ENCODE peak calls at places on chromosomes 11 and 22, in ten cellular contexts. One of them, this sample, is unnamed.

GRCh38 chr11:28521075-28521474 is 412.9 kb downstream of the METTL15 start:
- DNase-seq in Right ventricle myocardium inferior: no peak
- DNase-seq in GM04503: no peak
- DNase-seq in SW 1271: no peak
- DNase-seq in PC-3: no peak
- DNase-seq in hypothalamus: no peak
- DNase-seq in HEK293T: no peak
- DNase-seq in CD4-positive, CD25-positive, alpha-beta regulatory T cell: no peak
- DNase-seq in stimulated activated CD8-positive, alpha-beta memory T cell treated with anti-CD3 and anti-CD28 coated beads, Interleukin-7, amount 100 ng/mL, for 24 hours: no peak
- DNase-seq in A549: no peak
- DNase-seq in this sample: no peak

GRCh38 chr11:46492540-46492939 is 101.0 kb upstream of the CHRM4 start:
- DNase-seq in CD4-positive, CD25-positive, alpha-beta regulatory T cell: no peak
- DNase-seq in HEK293T: no peak
- DNase-seq in PC-3: no peak
- DNase-seq in hypothalamus: no peak
- DNase-seq in SW 1271: no peak
- DNase-seq in Right ventricle myocardium inferior: no peak
- DNase-seq in A549: no peak
- DNase-seq in stimulated activated CD8-positive, alpha-beta memory T cell treated with anti-CD3 and anti-CD28 coated beads, Interleukin-7, amount 100 ng/mL, for 24 hours: no peak
- DNase-seq in GM04503: peak
- DNase-seq in this sample: no peak

GRCh38 chr11:109853156-109853776 is 239.9 kb upstream of the ZC3H12C start:
- DNase-seq in PC-3: peak
- DNase-seq in GM04503: no peak
- DNase-seq in SW 1271: peak
- DNase-seq in CD4-positive, CD25-positive, alpha-beta regulatory T cell: no peak
- DNase-seq in hypothalamus: no peak
- DNase-seq in stimulated activated CD8-positive, alpha-beta memory T cell treated with anti-CD3 and anti-CD28 coated beads, Interleukin-7, amount 100 ng/mL, for 24 hours: no peak
- DNase-seq in A549: peak
- DNase-seq in Right ventricle myocardium inferior: no peak
- DNase-seq in HEK293T: peak
- DNase-seq in this sample: peak

GRCh38 chr22:36770116-36770945 is 5.6 kb downstream of the IFT27 start:
- DNase-seq in PC-3: no peak
- DNase-seq in Right ventricle myocardium inferior: no peak
- DNase-seq in A549: no peak
- DNase-seq in SW 1271: no peak
- DNase-seq in CD4-positive, CD25-positive, alpha-beta regulatory T cell: no peak
- DNase-seq in HEK293T: no peak
- DNase-seq in stimulated activated CD8-positive, alpha-beta memory T cell treated with anti-CD3 and anti-CD28 coated beads, Interleukin-7, amount 100 ng/mL, for 24 hours: no peak
- DNase-seq in hypothalamus: no peak
- DNase-seq in GM04503: no peak
- DNase-seq in this sample: no peak

GRCh38 chr11:12086271-12087074 is 23.9 kb upstream of the MICAL2 start:
- DNase-seq in GM04503: peak
- DNase-seq in PC-3: peak
- DNase-seq in HEK293T: no peak
- DNase-seq in CD4-positive, CD25-positive, alpha-beta regulatory T cell: no peak
- DNase-seq in SW 1271: peak
- DNase-seq in Right ventricle myocardium inferior: peak
- DNase-seq in stimulated activated CD8-positive, alpha-beta memory T cell treated with anti-CD3 and anti-CD28 coated beads, Interleukin-7, amount 100 ng/mL, for 24 hours: no peak
- DNase-seq in hypothalamus: no peak
- DNase-seq in A549: peak
- DNase-seq in this sample: no peak

GRCh38 chr11:117976445-117976844 is 9.7 kb upstream of the IL10RA start:
- DNase-seq in PC-3: no peak
- DNase-seq in hypothalamus: no peak
- DNase-seq in stimulated activated CD8-positive, alpha-beta memory T cell treated with anti-CD3 and anti-CD28 coated beads, Interleukin-7, amount 100 ng/mL, for 24 hours: no peak
- DNase-seq in CD4-positive, CD25-positive, alpha-beta regulatory T cell: no peak
- DNase-seq in Right ventricle myocardium inferior: no peak
- DNase-seq in A549: no peak
- DNase-seq in GM04503: no peak
- DNase-seq in HEK293T: no peak
- DNase-seq in SW 1271: no peak
- DNase-seq in this sample: no peak

GRCh38 chr11:69636512-69636866 is 4.5 kb upstream of the CCND1 start:
- DNase-seq in PC-3: peak
- DNase-seq in GM04503: peak
- DNase-seq in A549: peak
- DNase-seq in stimulated activated CD8-positive, alpha-beta memory T cell treated with anti-CD3 and anti-CD28 coated beads, Interleukin-7, amount 100 ng/mL, for 24 hours: no peak
- DNase-seq in Right ventricle myocardium inferior: peak
- DNase-seq in HEK293T: no peak
- DNase-seq in CD4-positive, CD25-positive, alpha-beta regulatory T cell: no peak
- DNase-seq in hypothalamus: peak
- DNase-seq in SW 1271: peak
- DNase-seq in this sample: no peak

GRCh38 chr11:124421043-124421442 is 3.6 kb downstream of the OR8B4 start:
- DNase-seq in Right ventricle myocardium inferior: no peak
- DNase-seq in A549: no peak
- DNase-seq in stimulated activated CD8-positive, alpha-beta memory T cell treated with anti-CD3 and anti-CD28 coated beads, Interleukin-7, amount 100 ng/mL, for 24 hours: no peak
- DNase-seq in CD4-positive, CD25-positive, alpha-beta regulatory T cell: no peak
- DNase-seq in hypothalamus: no peak
- DNase-seq in GM04503: no peak
- DNase-seq in SW 1271: no peak
- DNase-seq in HEK293T: no peak
- DNase-seq in PC-3: no peak
- DNase-seq in this sample: no peak

GRCh38 chr11:69074786-69075185 is 26.1 kb downstream of the TPCN2 start:
- DNase-seq in stimulated activated CD8-positive, alpha-beta memory T cell treated with anti-CD3 and anti-CD28 coated beads, Interleukin-7, amount 100 ng/mL, for 24 hours: no peak
- DNase-seq in GM04503: no peak
- DNase-seq in PC-3: no peak
- DNase-seq in CD4-positive, CD25-positive, alpha-beta regulatory T cell: no peak
- DNase-seq in Right ventricle myocardium inferior: no peak
- DNase-seq in SW 1271: no peak
- DNase-seq in hypothalamus: no peak
- DNase-seq in HEK293T: no peak
- DNase-seq in A549: no peak
- DNase-seq in this sample: no peak

GRCh38 chr11:1760351-1761109 is 3.2 kb downstream of the CTSD start:
- DNase-seq in HEK293T: no peak
- DNase-seq in Right ventricle myocardium inferior: peak
- DNase-seq in CD4-positive, CD25-positive, alpha-beta regulatory T cell: no peak
- DNase-seq in GM04503: peak
- DNase-seq in SW 1271: no peak
- DNase-seq in stimulated activated CD8-positive, alpha-beta memory T cell treated with anti-CD3 and anti-CD28 coated beads, Interleukin-7, amount 100 ng/mL, for 24 hours: no peak
- DNase-seq in hypothalamus: peak
- DNase-seq in PC-3: peak
- DNase-seq in A549: no peak
- DNase-seq in this sample: no peak

GRCh38 chr11:33652930-33653329 is 47.7 kb downstream of the C11orf91 start:
- DNase-seq in A549: no peak
- DNase-seq in SW 1271: no peak
- DNase-seq in CD4-positive, CD25-positive, alpha-beta regulatory T cell: no peak
- DNase-seq in GM04503: no peak
- DNase-seq in stimulated activated CD8-positive, alpha-beta memory T cell treated with anti-CD3 and anti-CD28 coated beads, Interleukin-7, amount 100 ng/mL, for 24 hours: no peak
- DNase-seq in hypothalamus: no peak
- DNase-seq in PC-3: no peak
- DNase-seq in HEK293T: no peak
- DNase-seq in Right ventricle myocardium inferior: no peak
- DNase-seq in this sample: no peak

GRCh38 chr11:38014405-38014804 is 1416.4 kb upstream of the RAG2 start:
- DNase-seq in CD4-positive, CD25-positive, alpha-beta regulatory T cell: no peak
- DNase-seq in stimulated activated CD8-positive, alpha-beta memory T cell treated with anti-CD3 and anti-CD28 coated beads, Interleukin-7, amount 100 ng/mL, for 24 hours: no peak
- DNase-seq in A549: no peak
- DNase-seq in PC-3: no peak
- DNase-seq in GM04503: no peak
- DNase-seq in SW 1271: no peak
- DNase-seq in HEK293T: no peak
- DNase-seq in hypothalamus: no peak
- DNase-seq in Right ventricle myocardium inferior: no peak
- DNase-seq in this sample: no peak

GRCh38 chr22:50530280-50530856 is 556 bp upstream of the TYMP start:
- DNase-seq in Right ventricle myocardium inferior: peak
- DNase-seq in HEK293T: no peak
- DNase-seq in A549: peak
- DNase-seq in CD4-positive, CD25-positive, alpha-beta regulatory T cell: peak
- DNase-seq in stimulated activated CD8-positive, alpha-beta memory T cell treated with anti-CD3 and anti-CD28 coated beads, Interleukin-7, amount 100 ng/mL, for 24 hours: peak
- DNase-seq in GM04503: no peak
- DNase-seq in SW 1271: peak
- DNase-seq in hypothalamus: no peak
- DNase-seq in PC-3: peak
- DNase-seq in this sample: no peak

GRCh38 chr11:113796663-113797259 is 17.2 kb downstream of the CLDN25 start:
- DNase-seq in GM04503: peak
- DNase-seq in CD4-positive, CD25-positive, alpha-beta regulatory T cell: no peak
- DNase-seq in HEK293T: peak
- DNase-seq in SW 1271: peak
- DNase-seq in hypothalamus: no peak
- DNase-seq in PC-3: peak
- DNase-seq in A549: peak
- DNase-seq in stimulated activated CD8-positive, alpha-beta memory T cell treated with anti-CD3 and anti-CD28 coated beads, Interleukin-7, amount 100 ng/mL, for 24 hours: no peak
- DNase-seq in Right ventricle myocardium inferior: no peak
- DNase-seq in this sample: peak

GRCh38 chr11:93407777-93408401 is 77.3 kb downstream of the DEUP1 start:
- DNase-seq in PC-3: no peak
- DNase-seq in GM04503: no peak
- DNase-seq in A549: no peak
- DNase-seq in CD4-positive, CD25-positive, alpha-beta regulatory T cell: no peak
- DNase-seq in hypothalamus: no peak
- DNase-seq in stimulated activated CD8-positive, alpha-beta memory T cell treated with anti-CD3 and anti-CD28 coated beads, Interleukin-7, amount 100 ng/mL, for 24 hours: no peak
- DNase-seq in HEK293T: no peak
- DNase-seq in SW 1271: no peak
- DNase-seq in Right ventricle myocardium inferior: no peak
- DNase-seq in this sample: no peak

GRCh38 chr11:85805387-85805786 is 5.6 kb downstream of the SYTL2 start:
- DNase-seq in A549: no peak
- DNase-seq in CD4-positive, CD25-positive, alpha-beta regulatory T cell: no peak
- DNase-seq in hypothalamus: no peak
- DNase-seq in stimulated activated CD8-positive, alpha-beta memory T cell treated with anti-CD3 and anti-CD28 coated beads, Interleukin-7, amount 100 ng/mL, for 24 hours: no peak
- DNase-seq in SW 1271: no peak
- DNase-seq in GM04503: no peak
- DNase-seq in PC-3: no peak
- DNase-seq in HEK293T: no peak
- DNase-seq in Right ventricle myocardium inferior: no peak
- DNase-seq in this sample: no peak

GRCh38 chr11:129225190-129225589 is 33.1 kb upstream of the ARHGAP32 start:
- DNase-seq in hypothalamus: no peak
- DNase-seq in CD4-positive, CD25-positive, alpha-beta regulatory T cell: no peak
- DNase-seq in SW 1271: no peak
- DNase-seq in PC-3: peak
- DNase-seq in stimulated activated CD8-positive, alpha-beta memory T cell treated with anti-CD3 and anti-CD28 coated beads, Interleukin-7, amount 100 ng/mL, for 24 hours: no peak
- DNase-seq in HEK293T: no peak
- DNase-seq in GM04503: no peak
- DNase-seq in Right ventricle myocardium inferior: no peak
- DNase-seq in A549: no peak
- DNase-seq in this sample: no peak

GRCh38 chr11:123100378-123101085 is 38.6 kb upstream of the HSPA8 start:
- DNase-seq in stimulated activated CD8-positive, alpha-beta memory T cell treated with anti-CD3 and anti-CD28 coated beads, Interleukin-7, amount 100 ng/mL, for 24 hours: no peak
- DNase-seq in GM04503: no peak
- DNase-seq in A549: no peak
- DNase-seq in SW 1271: no peak
- DNase-seq in hypothalamus: no peak
- DNase-seq in CD4-positive, CD25-positive, alpha-beta regulatory T cell: no peak
- DNase-seq in Right ventricle myocardium inferior: no peak
- DNase-seq in HEK293T: no peak
- DNase-seq in PC-3: no peak
- DNase-seq in this sample: no peak

GRCh38 chr11:77559686-77560425 is 29.9 kb upstream of the AQP11 start:
- DNase-seq in GM04503: peak
- DNase-seq in stimulated activated CD8-positive, alpha-beta memory T cell treated with anti-CD3 and anti-CD28 coated beads, Interleukin-7, amount 100 ng/mL, for 24 hours: no peak
- DNase-seq in Right ventricle myocardium inferior: no peak
- DNase-seq in SW 1271: peak
- DNase-seq in hypothalamus: no peak
- DNase-seq in CD4-positive, CD25-positive, alpha-beta regulatory T cell: no peak
- DNase-seq in HEK293T: no peak
- DNase-seq in PC-3: peak
- DNase-seq in A549: peak
- DNase-seq in this sample: no peak